ENCODE peak calls at places on chromosomes 12 and 14, in six cellular contexts. One of them, this sample, is unnamed.

GRCh38 chr12:6488240-6488639 is 4.8 kb downstream of the MRPL51 start:
- DNase-seq in tibial nerve: no peak
- DNase-seq in prostate gland: no peak
- DNase-seq in PC-3: no peak
- DNase-seq in OCI-LY7: no peak
- DNase-seq in uterus: no peak
- DNase-seq in this sample: no peak

GRCh38 chr12:26571539-26571938 is 261.5 kb downstream of the ITPR2 start:
- DNase-seq in OCI-LY7: no peak
- DNase-seq in uterus: no peak
- DNase-seq in tibial nerve: no peak
- DNase-seq in PC-3: no peak
- DNase-seq in prostate gland: no peak
- DNase-seq in this sample: no peak

GRCh38 chr12:89239534-89239933 is 112.8 kb downstream of the DUSP6 start:
- DNase-seq in tibial nerve: no peak
- DNase-seq in prostate gland: no peak
- DNase-seq in PC-3: no peak
- DNase-seq in uterus: no peak
- DNase-seq in OCI-LY7: no peak
- DNase-seq in this sample: no peak

GRCh38 chr12:5688226-5688625 is 256.3 kb downstream of the NTF3 start:
- DNase-seq in OCI-LY7: no peak
- DNase-seq in PC-3: no peak
- DNase-seq in tibial nerve: no peak
- DNase-seq in uterus: no peak
- DNase-seq in prostate gland: no peak
- DNase-seq in this sample: no peak

GRCh38 chr14:104296388-104297312 is 158.3 kb downstream of the KIF26A start:
- DNase-seq in prostate gland: no peak
- DNase-seq in uterus: no peak
- DNase-seq in OCI-LY7: no peak
- DNase-seq in PC-3: no peak
- DNase-seq in tibial nerve: no peak
- DNase-seq in this sample: no peak

GRCh38 chr14:48504921-48505320 is 829.5 kb upstream of the MDGA2 start:
- DNase-seq in prostate gland: no peak
- DNase-seq in uterus: no peak
- DNase-seq in PC-3: no peak
- DNase-seq in tibial nerve: no peak
- DNase-seq in OCI-LY7: no peak
- DNase-seq in this sample: no peak

GRCh38 chr12:8032242-8033152 is at the start of gene FOXJ2:
- DNase-seq in OCI-LY7: peak; percentile 66
- DNase-seq in uterus: peak; percentile 74
- DNase-seq in PC-3: peak; percentile 69
- DNase-seq in tibial nerve: peak; percentile 50
- DNase-seq in prostate gland: peak; percentile 64
- DNase-seq in this sample: no peak

GRCh38 chr14:58107947-58108552 is 44.0 kb downstream of the ARMH4 start:
- DNase-seq in tibial nerve: peak; percentile 62
- DNase-seq in OCI-LY7: peak; percentile 56
- DNase-seq in uterus: peak; percentile 57
- DNase-seq in prostate gland: peak; percentile 26
- DNase-seq in PC-3: peak; percentile 93
- DNase-seq in this sample: no peak

GRCh38 chr14:37931998-37932397 is 275.7 kb upstream of the SSTR1 start:
- DNase-seq in uterus: no peak
- DNase-seq in PC-3: no peak
- DNase-seq in prostate gland: no peak
- DNase-seq in OCI-LY7: no peak
- DNase-seq in tibial nerve: no peak
- DNase-seq in this sample: no peak

GRCh38 chr12:43109626-43110345 is 442.2 kb downstream of the ADAMTS20 start:
- DNase-seq in tibial nerve: no peak
- DNase-seq in OCI-LY7: no peak
- DNase-seq in PC-3: no peak
- DNase-seq in prostate gland: no peak
- DNase-seq in uterus: no peak
- DNase-seq in this sample: no peak

GRCh38 chr14:90424075-90424474 is 27.2 kb downstream of the CALM1 start:
- DNase-seq in tibial nerve: no peak
- DNase-seq in OCI-LY7: no peak
- DNase-seq in prostate gland: no peak
- DNase-seq in PC-3: no peak
- DNase-seq in uterus: no peak
- DNase-seq in this sample: no peak

GRCh38 chr12:130212384-130212783 is 50.1 kb downstream of the FZD10 start:
- DNase-seq in OCI-LY7: no peak
- DNase-seq in prostate gland: no peak
- DNase-seq in PC-3: no peak
- DNase-seq in tibial nerve: no peak
- DNase-seq in uterus: no peak
- DNase-seq in this sample: no peak

GRCh38 chr14:20632831-20633771 is 8.4 kb downstream of the OR6S1 start:
- DNase-seq in OCI-LY7: no peak
- DNase-seq in tibial nerve: peak; percentile 34
- DNase-seq in prostate gland: no peak
- DNase-seq in uterus: peak; percentile 62
- DNase-seq in PC-3: peak; percentile 91
- DNase-seq in this sample: no peak

GRCh38 chr14:73180385-73180805 is 44.1 kb downstream of the PSEN1 start:
- DNase-seq in tibial nerve: peak; percentile 51
- DNase-seq in uterus: peak; percentile 50
- DNase-seq in OCI-LY7: no peak
- DNase-seq in prostate gland: no peak
- DNase-seq in PC-3: peak; percentile 31
- DNase-seq in this sample: no peak

GRCh38 chr12:132562489-132563045 is 47.8 kb downstream of the LRCOL1 start:
- DNase-seq in tibial nerve: no peak
- DNase-seq in OCI-LY7: peak; percentile 37
- DNase-seq in uterus: no peak
- DNase-seq in PC-3: no peak
- DNase-seq in prostate gland: no peak
- DNase-seq in this sample: no peak

GRCh38 chr14:57486767-57487379 is 6.8 kb downstream of the CCDC198 start:
- DNase-seq in tibial nerve: peak; percentile 8
- DNase-seq in prostate gland: no peak
- DNase-seq in uterus: no peak
- DNase-seq in OCI-LY7: peak; percentile 67
- DNase-seq in PC-3: peak; percentile 86
- DNase-seq in this sample: no peak

GRCh38 chr12:110782922-110783321 is 40.2 kb upstream of the PPP1CC start:
- DNase-seq in PC-3: no peak
- DNase-seq in OCI-LY7: no peak
- DNase-seq in tibial nerve: no peak
- DNase-seq in uterus: no peak
- DNase-seq in prostate gland: no peak
- DNase-seq in this sample: no peak

GRCh38 chr14:61019537-61019936 is 38.5 kb downstream of the SLC38A6 start:
- DNase-seq in uterus: no peak
- DNase-seq in tibial nerve: no peak
- DNase-seq in OCI-LY7: no peak
- DNase-seq in PC-3: no peak
- DNase-seq in prostate gland: no peak
- DNase-seq in this sample: no peak

GRCh38 chr14:77044776-77045569 is 16.5 kb upstream of the IRF2BPL start:
- DNase-seq in OCI-LY7: no peak
- DNase-seq in uterus: peak; percentile 88
- DNase-seq in prostate gland: no peak
- DNase-seq in PC-3: peak; percentile 42
- DNase-seq in tibial nerve: peak; percentile 82
- DNase-seq in this sample: peak; percentile 83

GRCh38 chr14:75905505-75905904 is 76.3 kb downstream of the TGFB3 start:
- DNase-seq in OCI-LY7: no peak
- DNase-seq in prostate gland: peak; percentile 59
- DNase-seq in PC-3: no peak
- DNase-seq in uterus: peak; percentile 58
- DNase-seq in tibial nerve: peak; percentile 78
- DNase-seq in this sample: peak; percentile 79

GRCh38 chr12:13102481-13103195 is 829 bp downstream of the GSG1 start:
- DNase-seq in uterus: no peak
- DNase-seq in OCI-LY7: no peak
- DNase-seq in PC-3: no peak
- DNase-seq in tibial nerve: no peak
- DNase-seq in prostate gland: no peak
- DNase-seq in this sample: no peak

GRCh38 chr14:51676549-51676948 is 24.8 kb downstream of the FRMD6 start:
- DNase-seq in tibial nerve: no peak
- DNase-seq in OCI-LY7: no peak
- DNase-seq in PC-3: no peak
- DNase-seq in uterus: no peak
- DNase-seq in prostate gland: no peak
- DNase-seq in this sample: no peak
- H3K4me1 ChIP-seq in tibial nerve: peaks cover 41% of the 10 kb centered on the region
- H3K4me1 ChIP-seq in OCI-LY7: no peaks in the 10 kb centered on the region
- H3K4me1 ChIP-seq in PC-3: peaks cover 20% of the 10 kb centered on the region
- H3K4me1 ChIP-seq in uterus: peaks cover 3% of the 10 kb centered on the region
- H3K4me1 ChIP-seq in prostate gland: no peaks in the 10 kb centered on the region
- H3K4me1 ChIP-seq in this sample: no peaks in the 10 kb centered on the region

DNA sequence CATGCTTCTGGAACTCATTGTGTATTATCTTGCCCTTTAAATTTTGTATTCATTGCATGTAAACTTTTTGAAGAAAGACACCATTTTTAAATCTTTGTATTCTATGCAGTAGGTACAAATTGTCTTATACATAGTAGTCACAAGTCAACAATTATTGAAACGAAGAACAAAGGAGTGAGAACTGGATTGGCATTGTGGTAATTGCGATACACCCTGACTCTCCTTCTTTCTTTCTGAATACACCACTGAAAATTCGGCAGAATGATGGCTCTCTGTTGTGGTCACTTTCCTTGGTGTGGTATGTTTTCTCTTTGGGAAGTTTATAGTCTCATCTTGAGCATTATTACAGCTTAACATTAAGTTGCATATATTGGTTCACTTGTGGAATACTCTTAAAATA is 34.1 kb downstream of the SLC16A7 start:
- DNase-seq in PC-3: no peak
- DNase-seq in OCI-LY7: no peak
- DNase-seq in prostate gland: no peak
- DNase-seq in tibial nerve: no peak
- DNase-seq in uterus: no peak
- DNase-seq in this sample: no peak
- H3K4me1 ChIP-seq in PC-3: peaks cover 13% of the 10 kb centered on the region
- H3K4me1 ChIP-seq in OCI-LY7: no peaks in the 10 kb centered on the region
- H3K4me1 ChIP-seq in prostate gland: no peaks in the 10 kb centered on the region
- H3K4me1 ChIP-seq in tibial nerve: no peaks in the 10 kb centered on the region
- H3K4me1 ChIP-seq in uterus: no peaks in the 10 kb centered on the region
- H3K4me1 ChIP-seq in this sample: no peaks in the 10 kb centered on the region

GRCh38 chr12:53504004-53504920 is 3.0 kb downstream of the NPFF start:
- DNase-seq in tibial nerve: no peak
- DNase-seq in PC-3: no peak
- DNase-seq in OCI-LY7: no peak
- DNase-seq in uterus: no peak
- DNase-seq in prostate gland: no peak
- DNase-seq in this sample: no peak

GRCh38 chr12:53502983-53503728 is 2.1 kb downstream of the TARBP2 start:
- DNase-seq in PC-3: no peak
- DNase-seq in OCI-LY7: no peak
- DNase-seq in uterus: peak; percentile 18
- DNase-seq in tibial nerve: no peak
- DNase-seq in prostate gland: no peak
- DNase-seq in this sample: no peak

GRCh38 chr12:53501615-53502181 is 615 bp downstream of the TARBP2 start:
- DNase-seq in prostate gland: no peak
- DNase-seq in PC-3: no peak
- DNase-seq in OCI-LY7: no peak
- DNase-seq in uterus: no peak
- DNase-seq in tibial nerve: no peak
- DNase-seq in this sample: peak; percentile 89

GRCh38 chr12:53500776-53501614 is at the start of gene TARBP2:
- DNase-seq in OCI-LY7: peak; percentile 99
- DNase-seq in PC-3: peak; percentile 98
- DNase-seq in tibial nerve: peak; percentile 100
- DNase-seq in prostate gland: peak; percentile 99
- DNase-seq in uterus: peak; percentile 100
- DNase-seq in this sample: peak; percentile 100

GRCh38 chr12:53502331-53502730 is 1.2 kb downstream of the TARBP2 start:
- DNase-seq in PC-3: no peak
- DNase-seq in OCI-LY7: no peak
- DNase-seq in uterus: peak; percentile 55
- DNase-seq in tibial nerve: no peak
- DNase-seq in prostate gland: no peak
- DNase-seq in this sample: no peak
- H3K4me1 ChIP-seq in PC-3: peaks cover 37% of the 10 kb centered on the region
- H3K4me1 ChIP-seq in OCI-LY7: peaks cover 33% of the 10 kb centered on the region
- H3K4me1 ChIP-seq in uterus: no peaks in the 10 kb centered on the region
- H3K4me1 ChIP-seq in tibial nerve: peaks cover 34% of the 10 kb centered on the region
- H3K4me1 ChIP-seq in prostate gland: peaks cover 9% of the 10 kb centered on the region
- H3K4me1 ChIP-seq in this sample: peaks cover 35% of the 10 kb centered on the region

GRCh38 chr14:89386214-89386886 is 30.7 kb downstream of the FOXN3 start:
- DNase-seq in prostate gland: no peak
- DNase-seq in uterus: no peak
- DNase-seq in tibial nerve: no peak
- DNase-seq in OCI-LY7: no peak
- DNase-seq in PC-3: no peak
- DNase-seq in this sample: peak; percentile 57
- H3K4me1 ChIP-seq in prostate gland: peaks cover 6% of the 10 kb centered on the region
- H3K4me1 ChIP-seq in uterus: no peaks in the 10 kb centered on the region
- H3K4me1 ChIP-seq in tibial nerve: peaks cover 15% of the 10 kb centered on the region
- H3K4me1 ChIP-seq in OCI-LY7: peaks cover 83% of the 10 kb centered on the region
- H3K4me1 ChIP-seq in PC-3: peaks cover 6% of the 10 kb centered on the region
- H3K4me1 ChIP-seq in this sample: peaks cover 34% of the 10 kb centered on the region

GRCh38 chr14:70658899-70659298 is 17.2 kb downstream of the TTC9 start:
- DNase-seq in tibial nerve: no peak
- DNase-seq in uterus: no peak
- DNase-seq in OCI-LY7: peak; percentile 75
- DNase-seq in PC-3: no peak
- DNase-seq in prostate gland: no peak
- DNase-seq in this sample: no peak
- H3K4me1 ChIP-seq in tibial nerve: no peaks in the 10 kb centered on the region
- H3K4me1 ChIP-seq in uterus: no peaks in the 10 kb centered on the region
- H3K4me1 ChIP-seq in OCI-LY7: peaks cover 96% of the 10 kb centered on the region
- H3K4me1 ChIP-seq in PC-3: peaks cover 8% of the 10 kb centered on the region
- H3K4me1 ChIP-seq in prostate gland: no peaks in the 10 kb centered on the region
- H3K4me1 ChIP-seq in this sample: no peaks in the 10 kb centered on the region

GRCh38 chr12:48786591-48787544 is 2.0 kb downstream of the ADCY6 start:
- DNase-seq in tibial nerve: no peak
- DNase-seq in OCI-LY7: no peak
- DNase-seq in uterus: peak; percentile 43
- DNase-seq in prostate gland: no peak
- DNase-seq in PC-3: no peak
- DNase-seq in this sample: no peak
- H3K4me1 ChIP-seq in tibial nerve: peaks cover 22% of the 10 kb centered on the region
- H3K4me1 ChIP-seq in OCI-LY7: no peaks in the 10 kb centered on the region
- H3K4me1 ChIP-seq in uterus: no peaks in the 10 kb centered on the region
- H3K4me1 ChIP-seq in prostate gland: peaks cover 12% of the 10 kb centered on the region
- H3K4me1 ChIP-seq in PC-3: peaks cover 17% of the 10 kb centered on the region
- H3K4me1 ChIP-seq in this sample: peaks cover 68% of the 10 kb centered on the region

GRCh38 chr14:39372656-39373055 is 59.6 kb downstream of the FBXO33 start:
- DNase-seq in OCI-LY7: no peak
- DNase-seq in tibial nerve: no peak
- DNase-seq in PC-3: no peak
- DNase-seq in prostate gland: no peak
- DNase-seq in uterus: no peak
- DNase-seq in this sample: no peak
- H3K4me1 ChIP-seq in OCI-LY7: no peaks in the 10 kb centered on the region
- H3K4me1 ChIP-seq in tibial nerve: no peaks in the 10 kb centered on the region
- H3K4me1 ChIP-seq in PC-3: peaks cover 15% of the 10 kb centered on the region
- H3K4me1 ChIP-seq in prostate gland: no peaks in the 10 kb centered on the region
- H3K4me1 ChIP-seq in uterus: no peaks in the 10 kb centered on the region
- H3K4me1 ChIP-seq in this sample: no peaks in the 10 kb centered on the region

GRCh38 chr12:1019283-1019682 is 28.3 kb downstream of the ERC1 start:
- DNase-seq in tibial nerve: no peak
- DNase-seq in OCI-LY7: no peak
- DNase-seq in PC-3: no peak
- DNase-seq in prostate gland: no peak
- DNase-seq in uterus: no peak
- DNase-seq in this sample: no peak
- H3K4me1 ChIP-seq in tibial nerve: no peaks in the 10 kb centered on the region
- H3K4me1 ChIP-seq in OCI-LY7: no peaks in the 10 kb centered on the region
- H3K4me1 ChIP-seq in PC-3: no peaks in the 10 kb centered on the region
- H3K4me1 ChIP-seq in prostate gland: no peaks in the 10 kb centered on the region
- H3K4me1 ChIP-seq in uterus: no peaks in the 10 kb centered on the region
- H3K4me1 ChIP-seq in this sample: no peaks in the 10 kb centered on the region